ENCODE peak calls at places on chromosomes 16 and 17, in eight cellular contexts. Z, R, A, V, D, C, M and P are unnamed samples.

GRCh38 chr16:75087040-75087979 is 29.3 kb downstream of the LDHD start:
- DNase-seq in Z (no peak), R (no peak), A (no peak), V (no peak), D (no peak), C (peak), M (no peak), P (peak)

GRCh38 chr17:561118-561517 is 153.5 kb downstream of the VPS53 start:
- DNase-seq in Z (no peak), R (no peak), A (no peak), V (no peak), D (no peak), C (peak), M (no peak), P (no peak)

GRCh38 chr17:5584383-5584951 is at the start of gene NLRP1:
- DNase-seq in Z (no peak), R (no peak), A (peak), V (no peak), D (peak), C (peak), M (peak), P (peak)

GRCh38 chr16:90018297-90019200 is 707 bp downstream of the DBNDD1 start:
- DNase-seq in Z (no peak), R (peak), A (no peak), V (no peak), D (no peak), C (no peak), M (peak), P (no peak)

GRCh38 chr17:17028878-17029535 is 13.2 kb upstream of the MPRIP start:
- DNase-seq in Z (no peak), R (peak), A (no peak), V (no peak), D (no peak), C (no peak), M (peak), P (no peak)

GRCh38 chr17:46771601-46772012 is 46.9 kb downstream of the WNT3 start:
- DNase-seq in Z (no peak), R (no peak), A (peak), V (peak), D (no peak), C (no peak), M (peak), P (peak)

GRCh38 chr17:49327835-49328784 is 33.9 kb downstream of the ZNF652 start:
- DNase-seq in Z (no peak), R (no peak), A (peak), V (no peak), D (no peak), C (peak), M (no peak), P (no peak)

GRCh38 chr17:62592305-62593099 is 35.0 kb upstream of the MRC2 start:
- DNase-seq in Z (no peak), R (no peak), A (no peak), V (no peak), D (no peak), C (peak), M (no peak), P (no peak)

GRCh38 chr17:20944014-20944905 is 98.6 kb downstream of the USP22 start:
- DNase-seq in Z (no peak), R (peak), A (peak), V (no peak), D (peak), C (no peak), M (peak), P (peak)

GRCh38 chr16:84754353-84754856 is 54.6 kb downstream of the USP10 start:
- DNase-seq in Z (peak), R (peak), A (peak), V (peak), D (peak), C (peak), M (peak), P (peak)

GRCh38 chr17:213286-214105 is 32.0 kb upstream of the DOC2B start:
- DNase-seq in Z (no peak), R (no peak), A (no peak), V (no peak), D (no peak), C (no peak), M (no peak), P (no peak)

GRCh38 chr17:21532763-21533385 is 156.7 kb downstream of the KCNJ12 start:
- DNase-seq in Z (no peak), R (no peak), A (no peak), V (no peak), D (no peak), C (no peak), M (no peak), P (no peak)

GRCh38 chr16:79758615-79759346 is 158.2 kb upstream of the MAF start:
- DNase-seq in Z (no peak), R (no peak), A (no peak), V (no peak), D (no peak), C (no peak), M (no peak), P (no peak)

GRCh38 chr17:49496866-49497146 is 1.7 kb downstream of the NGFR start:
- DNase-seq in Z (no peak), R (no peak), A (no peak), V (no peak), D (no peak), C (no peak), M (no peak), P (no peak)

GRCh38 chr16:8855972-8856371 is 12.8 kb downstream of the CARHSP1 start:
- DNase-seq in Z (no peak), R (no peak), A (no peak), V (no peak), D (no peak), C (no peak), M (no peak), P (no peak)

GRCh38 chr17:40321502-40322416 is 12.8 kb downstream of the RARA start:
- DNase-seq in Z (no peak), R (no peak), A (no peak), V (no peak), D (no peak), C (no peak), M (peak), P (no peak)

GRCh38 chr17:50722746-50723145 is 3.3 kb downstream of the LUC7L3 start:
- DNase-seq in Z (no peak), R (no peak), A (no peak), V (no peak), D (no peak), C (no peak), M (no peak), P (no peak)

GRCh38 chr16:74275031-74275636 is 21.5 kb upstream of the PSMD7 start:
- DNase-seq in Z (no peak), R (no peak), A (peak), V (no peak), D (peak), C (no peak), M (no peak), P (no peak)

GRCh38 chr17:8212312-8213180 is 2.2 kb upstream of the AURKB start:
- DNase-seq in Z (no peak), R (no peak), A (no peak), V (no peak), D (no peak), C (no peak), M (no peak), P (no peak)

GRCh38 chr16:9415588-9415987 is 324.1 kb downstream of the HAPSTR1 start:
- DNase-seq in Z (no peak), R (no peak), A (no peak), V (no peak), D (no peak), C (no peak), M (peak), P (no peak)

GRCh38 chr16:79261461-79261860 is 339.1 kb downstream of the MAF start:
- DNase-seq in Z (peak), R (peak), A (peak), V (peak), D (no peak), C (no peak), M (peak), P (peak)

GRCh38 chr17:6639651-6640535 is 618 bp downstream of the KIAA0753 start:
- DNase-seq in Z (no peak), R (peak), A (peak), V (no peak), D (no peak), C (peak), M (peak), P (peak)

GRCh38 chr17:15512310-15512709 is 44.9 kb upstream of the CDRT4 start:
- DNase-seq in Z (no peak), R (no peak), A (no peak), V (no peak), D (no peak), C (no peak), M (no peak), P (no peak)

GRCh38 chr17:81002409-81003361 is 11.0 kb downstream of the CHMP6 start:
- DNase-seq in Z (no peak), R (no peak), A (no peak), V (no peak), D (no peak), C (peak), M (no peak), P (no peak)

GRCh38 chr16:29146266-29146665 is 161.4 kb downstream of the LAT start:
- DNase-seq in Z (no peak), R (no peak), A (no peak), V (no peak), D (no peak), C (no peak), M (no peak), P (no peak)

GRCh38 chr17:43902190-43902589 is 5.1 kb downstream of the MPP2 start:
- DNase-seq in Z (no peak), R (peak), A (no peak), V (no peak), D (no peak), C (no peak), M (no peak), P (no peak)

GRCh38 chr16:67021321-67021720 is 7.6 kb upstream of the CBFB start:
- DNase-seq in Z (no peak), R (no peak), A (peak), V (no peak), D (no peak), C (no peak), M (no peak), P (peak)

GRCh38 chr17:77140878-77141767 is at the start of gene SEC14L1:
- DNase-seq in Z (peak), R (peak), A (peak), V (peak), D (no peak), C (no peak), M (peak), P (peak)

GRCh38 chr16:66366433-66367299 is at the start of gene CDH5:
- DNase-seq in Z (no peak), R (no peak), A (no peak), V (no peak), D (no peak), C (peak), M (no peak), P (no peak)

GRCh38 chr17:9389116-9389515 is 186.5 kb downstream of the STX8 start:
- DNase-seq in Z (no peak), R (no peak), A (no peak), V (no peak), D (no peak), C (peak), M (no peak), P (no peak)

GRCh38 chr17:2053380-2054261 is 1.3 kb upstream of the HIC1 start:
- DNase-seq in Z (no peak), R (peak), A (peak), V (no peak), D (no peak), C (no peak), M (peak), P (peak)

GRCh38 chr16:79209308-79209707 is 391.2 kb downstream of the MAF start:
- DNase-seq in Z (no peak), R (no peak), A (no peak), V (no peak), D (no peak), C (no peak), M (no peak), P (no peak)

GRCh38 chr17:651596-651995 is 63.0 kb downstream of the VPS53 start:
- DNase-seq in Z (no peak), R (no peak), A (no peak), V (no peak), D (no peak), C (no peak), M (no peak), P (no peak)

GRCh38 chr16:69833357-69833781 is 71.2 kb downstream of the WWP2 start:
- DNase-seq in Z (no peak), R (no peak), A (no peak), V (no peak), D (no peak), C (no peak), M (no peak), P (no peak)

GRCh38 chr17:39752241-39752831 is 14.6 kb downstream of the GRB7 start:
- DNase-seq in Z (no peak), R (no peak), A (no peak), V (no peak), D (no peak), C (no peak), M (peak), P (no peak)

GRCh38 chr17:57984936-57985674 is 2.9 kb downstream of the VEZF1 start:
- DNase-seq in Z (no peak), R (no peak), A (no peak), V (no peak), D (no peak), C (no peak), M (no peak), P (no peak)
- H3K9ac ChIP-seq in Z (no peak), R (no peak), A (peak), V (no peak), D (peak), C (no peak), M (no peak), P (peak)

GRCh38 chr16:50664270-50664669 is 16.8 kb downstream of the SNX20 start:
- DNase-seq in Z (no peak), R (no peak), A (no peak), V (no peak), D (no peak), C (no peak), M (no peak), P (no peak)

GRCh38 chr16:50665128-50665878 is 15.8 kb downstream of the SNX20 start:
- DNase-seq in Z (peak), R (peak), A (peak), V (peak), D (peak), C (peak), M (peak), P (peak)

GRCh38 chr16:50668368-50669008 is 12.6 kb downstream of the SNX20 start:
- DNase-seq in Z (no peak), R (peak), A (no peak), V (no peak), D (no peak), C (no peak), M (no peak), P (no peak)

GRCh38 chr16:50667497-50668367 is 13.4 kb downstream of the SNX20 start:
- DNase-seq in Z (no peak), R (no peak), A (no peak), V (no peak), D (no peak), C (no peak), M (no peak), P (no peak)

GRCh38 chr16:50666658-50667496 is 14.2 kb downstream of the SNX20 start:
- DNase-seq in Z (no peak), R (no peak), A (no peak), V (no peak), D (no peak), C (no peak), M (peak), P (no peak)
- H2AFZ ChIP-seq in Z (peak), R (no peak), A (peak), V (no peak), D (no peak), C (no peak), M (no peak), P (no peak)

DNA sequence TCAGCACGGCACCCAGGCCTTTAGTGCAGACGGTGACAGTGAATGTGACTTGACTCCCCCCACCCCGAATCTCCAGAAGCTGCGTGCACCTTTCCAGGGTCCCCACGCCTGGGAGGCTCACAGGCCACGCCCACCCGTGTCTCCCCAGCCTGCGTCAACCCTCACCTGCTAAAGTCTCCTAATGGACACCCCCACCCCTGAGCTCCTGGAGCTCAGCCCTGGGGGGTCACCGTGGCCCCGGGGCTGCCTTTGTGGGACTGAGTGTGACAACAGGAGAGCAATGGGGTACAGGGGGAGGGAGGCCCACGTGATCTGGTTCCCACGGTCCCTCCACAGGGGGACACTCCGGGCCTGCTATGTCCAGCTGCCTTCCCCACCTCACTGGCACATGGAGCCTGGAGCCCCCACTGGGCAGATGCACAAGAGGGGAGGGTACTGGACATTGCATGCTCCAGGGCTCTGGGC is 7.4 kb upstream of the FASN start:
- DNase-seq in Z (no peak), R (no peak), A (peak), V (no peak), D (no peak), C (no peak), M (no peak), P (no peak)
- H3K9ac ChIP-seq in Z (no peak), R (no peak), A (peak), V (no peak), D (peak), C (no peak), M (no peak), P (peak)

GRCh38 chr16:76959166-76959565 is 231.8 kb upstream of the MON1B start:
- DNase-seq in Z (no peak), R (no peak), A (no peak), V (no peak), D (no peak), C (no peak), M (no peak), P (no peak)
- H2AFZ ChIP-seq in Z (no peak), R (no peak), A (no peak), V (no peak), D (no peak), C (no peak), M (no peak), P (no peak)

GRCh38 chr17:61568219-61569072 is 22.6 kb downstream of the NACA2 start:
- DNase-seq in Z (no peak), R (no peak), A (peak), V (no peak), D (peak), C (no peak), M (no peak), P (no peak)
- H3K9ac ChIP-seq in Z (no peak), R (no peak), A (no peak), V (no peak), D (peak), C (no peak), M (no peak), P (no peak)

GRCh38 chr16:47029724-47030123 is 56.2 kb upstream of the DNAJA2 start:
- DNase-seq in Z (no peak), R (no peak), A (no peak), V (no peak), D (no peak), C (no peak), M (no peak), P (no peak)

GRCh38 chr16:47025641-47026040 is 52.2 kb upstream of the DNAJA2 start:
- DNase-seq in Z (no peak), R (no peak), A (no peak), V (no peak), D (no peak), C (no peak), M (no peak), P (no peak)

GRCh38 chr16:47026947-47027346 is 53.5 kb upstream of the DNAJA2 start:
- DNase-seq in Z (no peak), R (no peak), A (no peak), V (no peak), D (no peak), C (no peak), M (no peak), P (no peak)

GRCh38 chr16:47028767-47029377 is 55.4 kb upstream of the DNAJA2 start:
- DNase-seq in Z (no peak), R (no peak), A (no peak), V (no peak), D (no peak), C (no peak), M (no peak), P (no peak)

GRCh38 chr16:47026492-47026891 is 53.0 kb upstream of the DNAJA2 start:
- DNase-seq in Z (no peak), R (no peak), A (no peak), V (no peak), D (no peak), C (no peak), M (no peak), P (no peak)
- H2AFZ ChIP-seq in Z (no peak), R (peak), A (no peak), V (no peak), D (no peak), C (no peak), M (no peak), P (no peak)